ENCODE peak calls at places on chromosomes 7 and 10, in nine cellular contexts. One of them, this sample, is unnamed.

GRCh38 chr7:105307163-105307672 is 81.5 kb downstream of the SRPK2 start:
- DNase-seq in epithelial cell of esophagus: no peak
- DNase-seq in Panc1: no peak
- DNase-seq in colonic mucosa: no peak
- DNase-seq in tibial nerve: no peak
- DNase-seq in neural progenitor cell: no peak
- DNase-seq in cardiac fibroblast: no peak
- DNase-seq in heart left ventricle: no peak
- DNase-seq in nephron progenitor cell: no peak
- DNase-seq in this sample: no peak

GRCh38 chr10:6667679-6668270 is 87.7 kb upstream of the PRKCQ start:
- DNase-seq in heart left ventricle: no peak
- DNase-seq in colonic mucosa: peak; percentile 22
- DNase-seq in tibial nerve: no peak
- DNase-seq in neural progenitor cell: peak; percentile 59
- DNase-seq in nephron progenitor cell: peak; percentile 35
- DNase-seq in Panc1: no peak
- DNase-seq in cardiac fibroblast: peak; percentile 66
- DNase-seq in epithelial cell of esophagus: peak; percentile 73
- DNase-seq in this sample: no peak

GRCh38 chr7:80902716-80903308 is 16.0 kb downstream of the SEMA3C start:
- DNase-seq in Panc1: no peak
- DNase-seq in colonic mucosa: no peak
- DNase-seq in heart left ventricle: no peak
- DNase-seq in epithelial cell of esophagus: peak; percentile 69
- DNase-seq in neural progenitor cell: no peak
- DNase-seq in tibial nerve: no peak
- DNase-seq in nephron progenitor cell: no peak
- DNase-seq in cardiac fibroblast: no peak
- DNase-seq in this sample: no peak

GRCh38 chr7:64877714-64878610 is 25.1 kb upstream of the ZNF273 start:
- DNase-seq in colonic mucosa: peak; percentile 7
- DNase-seq in heart left ventricle: no peak
- DNase-seq in Panc1: no peak
- DNase-seq in cardiac fibroblast: no peak
- DNase-seq in tibial nerve: no peak
- DNase-seq in neural progenitor cell: no peak
- DNase-seq in nephron progenitor cell: no peak
- DNase-seq in epithelial cell of esophagus: no peak
- DNase-seq in this sample: no peak

GRCh38 chr10:60167056-60167455 is 222.6 kb downstream of the ANK3 start:
- DNase-seq in neural progenitor cell: no peak
- DNase-seq in Panc1: no peak
- DNase-seq in colonic mucosa: no peak
- DNase-seq in heart left ventricle: no peak
- DNase-seq in epithelial cell of esophagus: no peak
- DNase-seq in tibial nerve: no peak
- DNase-seq in cardiac fibroblast: no peak
- DNase-seq in nephron progenitor cell: no peak
- DNase-seq in this sample: no peak

GRCh38 chr10:62059424-62059913 is 158.0 kb downstream of the ARID5B start:
- DNase-seq in heart left ventricle: no peak
- DNase-seq in neural progenitor cell: no peak
- DNase-seq in nephron progenitor cell: no peak
- DNase-seq in cardiac fibroblast: peak; percentile 60
- DNase-seq in epithelial cell of esophagus: no peak
- DNase-seq in tibial nerve: no peak
- DNase-seq in colonic mucosa: no peak
- DNase-seq in Panc1: no peak
- DNase-seq in this sample: no peak

GRCh38 chr10:13924020-13924725 is 337.4 kb downstream of the PRPF18 start:
- DNase-seq in tibial nerve: no peak
- DNase-seq in nephron progenitor cell: no peak
- DNase-seq in neural progenitor cell: no peak
- DNase-seq in epithelial cell of esophagus: peak; percentile 85
- DNase-seq in colonic mucosa: no peak
- DNase-seq in Panc1: no peak
- DNase-seq in heart left ventricle: no peak
- DNase-seq in cardiac fibroblast: peak; percentile 87
- DNase-seq in this sample: no peak

GRCh38 chr10:50367732-50368131 is 116.4 kb upstream of the ASAH2 start:
- DNase-seq in heart left ventricle: no peak
- DNase-seq in nephron progenitor cell: peak; percentile 16
- DNase-seq in epithelial cell of esophagus: peak; percentile 49
- DNase-seq in tibial nerve: no peak
- DNase-seq in cardiac fibroblast: peak; percentile 64
- DNase-seq in Panc1: no peak
- DNase-seq in colonic mucosa: peak; percentile 31
- DNase-seq in neural progenitor cell: peak; percentile 65
- DNase-seq in this sample: no peak

GRCh38 chr7:137296551-137296950 is 47.0 kb downstream of the PTN start:
- DNase-seq in Panc1: no peak
- DNase-seq in epithelial cell of esophagus: no peak
- DNase-seq in nephron progenitor cell: no peak
- DNase-seq in tibial nerve: no peak
- DNase-seq in cardiac fibroblast: no peak
- DNase-seq in heart left ventricle: no peak
- DNase-seq in neural progenitor cell: no peak
- DNase-seq in colonic mucosa: no peak
- DNase-seq in this sample: no peak

DNA sequence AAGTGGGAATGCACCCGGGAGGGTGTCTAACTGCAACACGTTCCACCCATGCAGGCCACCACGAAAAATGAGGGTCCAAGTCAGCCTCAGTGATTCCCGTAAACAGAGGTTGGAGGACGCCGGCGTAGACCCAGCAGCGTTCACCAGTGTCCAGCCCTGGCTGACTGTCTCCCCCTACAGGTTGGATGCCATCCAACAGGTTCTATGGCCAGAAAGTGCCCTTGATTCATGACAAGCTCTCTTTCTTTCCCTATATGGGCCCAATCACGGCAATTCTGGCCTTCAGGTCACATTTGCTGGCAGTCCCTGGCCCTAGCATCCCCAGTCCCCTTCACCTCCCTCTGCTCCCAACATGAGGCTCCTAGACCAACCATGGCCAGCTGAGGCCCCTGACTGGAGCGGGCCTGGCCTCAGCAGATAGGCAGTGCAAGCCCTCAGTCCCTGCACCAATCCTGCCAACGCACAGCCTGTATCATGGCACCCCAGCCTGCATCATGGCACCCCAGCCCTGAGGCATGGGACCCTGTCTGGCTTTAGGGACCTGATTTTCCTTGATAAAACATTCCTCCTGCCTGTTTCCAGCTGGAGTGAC is 227.4 kb downstream of the GRID1 start:
- DNase-seq in cardiac fibroblast: no peak
- DNase-seq in colonic mucosa: no peak
- DNase-seq in neural progenitor cell: peak; percentile 52
- DNase-seq in heart left ventricle: no peak
- DNase-seq in nephron progenitor cell: peak; percentile 59
- DNase-seq in tibial nerve: no peak
- DNase-seq in epithelial cell of esophagus: no peak
- DNase-seq in Panc1: peak; percentile 4
- DNase-seq in this sample: peak; percentile 48
- TF ChIP-seq CTCF in cardiac fibroblast: no peak
- TF ChIP-seq CTCF in colonic mucosa: peak; percentile 25
- TF ChIP-seq CTCF in neural progenitor cell: peak; percentile 66
- TF ChIP-seq CTCF in heart left ventricle: peak; percentile 16
- TF ChIP-seq CTCF in nephron progenitor cell: peak; percentile 60
- TF ChIP-seq CTCF in tibial nerve: no peak
- TF ChIP-seq CTCF in epithelial cell of esophagus: no peak
- TF ChIP-seq CTCF in Panc1: peak; percentile 85
- TF ChIP-seq CTCF in this sample: no peak

GRCh38 chr7:37247881-37248280 is 200.8 kb downstream of the ELMO1 start:
- DNase-seq in heart left ventricle: no peak
- DNase-seq in tibial nerve: no peak
- DNase-seq in cardiac fibroblast: peak; percentile 76
- DNase-seq in colonic mucosa: no peak
- DNase-seq in neural progenitor cell: peak; percentile 24
- DNase-seq in epithelial cell of esophagus: peak; percentile 4
- DNase-seq in Panc1: no peak
- DNase-seq in nephron progenitor cell: no peak
- DNase-seq in this sample: no peak
- TF ChIP-seq CTCF in heart left ventricle: no peak
- TF ChIP-seq CTCF in tibial nerve: no peak
- TF ChIP-seq CTCF in cardiac fibroblast: no peak
- TF ChIP-seq CTCF in colonic mucosa: no peak
- TF ChIP-seq CTCF in neural progenitor cell: no peak
- TF ChIP-seq CTCF in epithelial cell of esophagus: no peak
- TF ChIP-seq CTCF in Panc1: no peak
- TF ChIP-seq CTCF in nephron progenitor cell: no peak
- TF ChIP-seq CTCF in this sample: no peak

GRCh38 chr7:47764746-47765145 is 182.8 kb upstream of the TNS3 start:
- DNase-seq in nephron progenitor cell: no peak
- DNase-seq in colonic mucosa: no peak
- DNase-seq in heart left ventricle: no peak
- DNase-seq in epithelial cell of esophagus: no peak
- DNase-seq in neural progenitor cell: no peak
- DNase-seq in Panc1: no peak
- DNase-seq in tibial nerve: no peak
- DNase-seq in cardiac fibroblast: no peak
- DNase-seq in this sample: no peak
- TF ChIP-seq CTCF in nephron progenitor cell: no peak
- TF ChIP-seq CTCF in colonic mucosa: no peak
- TF ChIP-seq CTCF in heart left ventricle: no peak
- TF ChIP-seq CTCF in epithelial cell of esophagus: no peak
- TF ChIP-seq CTCF in neural progenitor cell: no peak
- TF ChIP-seq CTCF in Panc1: no peak
- TF ChIP-seq CTCF in tibial nerve: no peak
- TF ChIP-seq CTCF in cardiac fibroblast: no peak
- TF ChIP-seq CTCF in this sample: no peak

DNA sequence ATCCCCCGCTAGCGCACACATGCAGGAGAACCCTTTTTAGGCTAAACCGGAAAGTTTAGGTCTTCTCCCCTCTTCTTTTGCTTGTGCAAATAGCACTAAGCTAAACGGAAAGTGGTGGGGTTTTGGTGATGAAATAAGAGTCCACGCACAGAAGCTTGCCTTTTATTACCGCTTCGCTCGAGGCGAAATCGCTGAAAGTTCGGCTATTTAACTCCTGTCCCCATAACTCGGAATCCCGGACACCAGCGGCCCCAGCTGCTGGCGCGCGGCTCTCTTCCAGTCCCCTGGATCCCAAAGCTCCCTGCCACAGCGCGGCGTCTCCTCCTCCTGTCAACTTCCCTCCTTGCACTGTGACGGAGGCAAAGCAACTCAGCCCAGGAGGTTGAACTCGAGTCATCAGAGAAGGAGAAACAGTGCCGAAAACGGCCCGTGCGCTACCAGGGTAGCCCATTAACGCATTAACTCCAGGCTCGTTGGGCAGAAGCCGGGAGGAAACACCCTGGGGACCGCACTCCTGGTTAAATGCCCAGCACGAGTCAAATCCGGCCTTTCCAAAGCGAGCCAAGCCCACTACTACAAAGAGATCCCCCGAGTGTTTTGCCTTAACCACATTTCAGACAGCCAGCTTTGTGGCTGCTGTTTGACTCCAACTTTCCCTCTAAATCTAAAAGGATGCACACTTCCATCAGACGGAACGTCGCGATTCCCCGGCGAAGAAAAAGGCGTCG is 1.3 kb downstream of the SEMA3D start:
- DNase-seq in epithelial cell of esophagus: peak; percentile 66
- DNase-seq in tibial nerve: peak; percentile 58
- DNase-seq in heart left ventricle: peak; percentile 34
- DNase-seq in neural progenitor cell: peak; percentile 78
- DNase-seq in nephron progenitor cell: peak; percentile 61
- DNase-seq in Panc1: no peak
- DNase-seq in cardiac fibroblast: peak; percentile 72
- DNase-seq in colonic mucosa: peak; percentile 27
- DNase-seq in this sample: peak; percentile 7
- TF ChIP-seq CTCF in epithelial cell of esophagus: peak; percentile 16
- TF ChIP-seq CTCF in tibial nerve: no peak
- TF ChIP-seq CTCF in heart left ventricle: no peak
- TF ChIP-seq CTCF in neural progenitor cell: no peak
- TF ChIP-seq CTCF in nephron progenitor cell: no peak
- TF ChIP-seq CTCF in Panc1: no peak
- TF ChIP-seq CTCF in cardiac fibroblast: no peak
- TF ChIP-seq CTCF in colonic mucosa: no peak
- TF ChIP-seq CTCF in this sample: no peak

DNA sequence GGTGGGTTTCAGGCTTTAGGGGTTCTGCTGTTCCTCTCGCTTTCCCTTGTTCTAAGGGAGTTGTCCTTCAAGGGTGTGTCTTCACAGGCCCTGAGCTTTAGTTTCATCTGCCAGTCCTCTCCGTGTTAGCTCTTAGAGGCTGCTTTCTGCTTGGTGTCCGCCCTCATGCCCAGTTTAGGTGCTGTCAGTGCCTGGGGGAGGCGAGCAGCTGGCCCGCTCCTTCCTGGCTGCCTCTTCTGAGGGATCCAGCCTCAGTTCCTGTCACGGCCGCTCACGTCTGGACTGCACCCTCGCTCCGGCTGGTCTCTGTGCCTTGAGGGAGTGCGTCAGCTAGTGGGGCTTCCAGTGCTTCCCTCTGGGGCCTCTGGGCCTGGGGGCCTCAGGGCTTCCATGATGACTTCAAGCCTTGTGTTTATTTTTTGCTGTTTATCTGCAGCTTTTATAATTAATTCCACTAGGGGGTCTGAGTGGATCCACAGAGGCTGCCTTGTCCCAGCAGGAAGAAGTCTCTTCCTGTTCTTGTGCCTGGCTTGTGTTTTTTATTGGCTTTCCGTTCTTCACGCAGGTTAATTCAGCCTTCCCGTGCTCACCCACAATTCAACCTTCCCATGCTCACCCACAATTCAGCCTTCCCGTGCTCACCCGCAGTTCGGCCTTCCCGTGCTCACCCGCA is 33.0 kb downstream of the WDR37 start:
- DNase-seq in cardiac fibroblast: no peak
- DNase-seq in Panc1: no peak
- DNase-seq in neural progenitor cell: no peak
- DNase-seq in tibial nerve: no peak
- DNase-seq in epithelial cell of esophagus: no peak
- DNase-seq in colonic mucosa: no peak
- DNase-seq in heart left ventricle: no peak
- DNase-seq in nephron progenitor cell: no peak
- DNase-seq in this sample: no peak
- TF ChIP-seq CTCF in cardiac fibroblast: no peak
- TF ChIP-seq CTCF in Panc1: no peak
- TF ChIP-seq CTCF in neural progenitor cell: no peak
- TF ChIP-seq CTCF in tibial nerve: no peak
- TF ChIP-seq CTCF in epithelial cell of esophagus: no peak
- TF ChIP-seq CTCF in colonic mucosa: no peak
- TF ChIP-seq CTCF in heart left ventricle: no peak
- TF ChIP-seq CTCF in nephron progenitor cell: no peak
- TF ChIP-seq CTCF in this sample: no peak

DNA sequence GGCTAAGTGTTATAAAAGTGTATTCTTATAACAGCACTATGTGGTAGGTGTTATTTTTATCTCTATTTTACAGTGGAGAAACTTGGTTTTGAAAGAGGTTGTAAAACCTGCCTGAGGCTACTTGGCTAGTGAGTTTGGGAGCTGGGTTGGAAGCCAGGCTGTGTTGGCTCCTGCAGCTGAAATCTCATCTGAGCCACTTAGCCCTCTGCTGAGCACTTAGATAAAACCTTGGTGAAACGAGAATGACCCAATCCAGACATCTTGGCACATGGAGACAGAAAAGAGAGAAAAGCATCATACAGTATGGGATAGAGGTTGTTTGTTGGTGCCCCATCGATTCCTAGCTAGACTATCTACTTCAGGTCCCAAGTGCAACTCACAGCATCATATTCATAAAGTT is 37.4 kb downstream of the BLNK start:
- DNase-seq in tibial nerve: no peak
- DNase-seq in neural progenitor cell: no peak
- DNase-seq in Panc1: no peak
- DNase-seq in cardiac fibroblast: no peak
- DNase-seq in nephron progenitor cell: no peak
- DNase-seq in epithelial cell of esophagus: no peak
- DNase-seq in colonic mucosa: no peak
- DNase-seq in heart left ventricle: no peak
- DNase-seq in this sample: no peak
- TF ChIP-seq CTCF in tibial nerve: no peak
- TF ChIP-seq CTCF in neural progenitor cell: no peak
- TF ChIP-seq CTCF in Panc1: no peak
- TF ChIP-seq CTCF in cardiac fibroblast: no peak
- TF ChIP-seq CTCF in nephron progenitor cell: no peak
- TF ChIP-seq CTCF in epithelial cell of esophagus: no peak
- TF ChIP-seq CTCF in colonic mucosa: no peak
- TF ChIP-seq CTCF in heart left ventricle: no peak
- TF ChIP-seq CTCF in this sample: no peak